ENCODE peak calls at places on chromosomes 7 and 10, in four cellular contexts. One of them, this sample, is unnamed.

GRCh38 chr10:12667006-12667405 is 317.7 kb downstream of the CAMK1D start:
- DNase-seq in activated effector memory CD4-positive, alpha-beta T cell treated with anti-CD3 and anti-CD28 coated beads, Interleukin-2, amount 50 U/mL, for 16 hours: no peak
- DNase-seq in CD8-positive, alpha-beta T cell: no peak
- DNase-seq in CD4-positive, alpha-beta memory T cell: no peak
- DNase-seq in this sample: no peak

GRCh38 chr10:96642973-96643372 is 56.2 kb upstream of the TM9SF3 start:
- DNase-seq in activated effector memory CD4-positive, alpha-beta T cell treated with anti-CD3 and anti-CD28 coated beads, Interleukin-2, amount 50 U/mL, for 16 hours: peak; percentile 71
- DNase-seq in CD8-positive, alpha-beta T cell: peak; percentile 59
- DNase-seq in CD4-positive, alpha-beta memory T cell: peak; percentile 44
- DNase-seq in this sample: peak; percentile 74

GRCh38 chr7:135300913-135301765 is 67.5 kb downstream of the STRA8 start:
- DNase-seq in activated effector memory CD4-positive, alpha-beta T cell treated with anti-CD3 and anti-CD28 coated beads, Interleukin-2, amount 50 U/mL, for 16 hours: no peak
- DNase-seq in CD8-positive, alpha-beta T cell: no peak
- DNase-seq in CD4-positive, alpha-beta memory T cell: no peak
- DNase-seq in this sample: no peak

GRCh38 chr10:119211625-119212441 is 4.5 kb downstream of the GRK5 start:
- DNase-seq in activated effector memory CD4-positive, alpha-beta T cell treated with anti-CD3 and anti-CD28 coated beads, Interleukin-2, amount 50 U/mL, for 16 hours: peak; percentile 67
- DNase-seq in CD8-positive, alpha-beta T cell: no peak
- DNase-seq in CD4-positive, alpha-beta memory T cell: no peak
- DNase-seq in this sample: no peak

GRCh38 chr7:39923086-39923485 is 27.0 kb upstream of the CDK13 start:
- DNase-seq in activated effector memory CD4-positive, alpha-beta T cell treated with anti-CD3 and anti-CD28 coated beads, Interleukin-2, amount 50 U/mL, for 16 hours: no peak
- DNase-seq in CD8-positive, alpha-beta T cell: no peak
- DNase-seq in CD4-positive, alpha-beta memory T cell: no peak
- DNase-seq in this sample: no peak

GRCh38 chr7:149604521-149604920 is 106.9 kb upstream of the ZNF746 start:
- DNase-seq in activated effector memory CD4-positive, alpha-beta T cell treated with anti-CD3 and anti-CD28 coated beads, Interleukin-2, amount 50 U/mL, for 16 hours: no peak
- DNase-seq in CD8-positive, alpha-beta T cell: no peak
- DNase-seq in CD4-positive, alpha-beta memory T cell: no peak
- DNase-seq in this sample: no peak

GRCh38 chr10:78357673-78358206 is 324.1 kb downstream of the RPS24 start:
- DNase-seq in activated effector memory CD4-positive, alpha-beta T cell treated with anti-CD3 and anti-CD28 coated beads, Interleukin-2, amount 50 U/mL, for 16 hours: no peak
- DNase-seq in CD8-positive, alpha-beta T cell: no peak
- DNase-seq in CD4-positive, alpha-beta memory T cell: no peak
- DNase-seq in this sample: no peak

GRCh38 chr7:33836797-33837355 is 68.5 kb upstream of the BMPER start:
- DNase-seq in activated effector memory CD4-positive, alpha-beta T cell treated with anti-CD3 and anti-CD28 coated beads, Interleukin-2, amount 50 U/mL, for 16 hours: no peak
- DNase-seq in CD8-positive, alpha-beta T cell: no peak
- DNase-seq in CD4-positive, alpha-beta memory T cell: no peak
- DNase-seq in this sample: no peak

GRCh38 chr10:614772-615582 is 74.5 kb downstream of the DIP2C start:
- DNase-seq in activated effector memory CD4-positive, alpha-beta T cell treated with anti-CD3 and anti-CD28 coated beads, Interleukin-2, amount 50 U/mL, for 16 hours: no peak
- DNase-seq in CD8-positive, alpha-beta T cell: no peak
- DNase-seq in CD4-positive, alpha-beta memory T cell: no peak
- DNase-seq in this sample: no peak

GRCh38 chr10:48598243-48598935 is 6.5 kb downstream of the ARHGAP22 start:
- DNase-seq in activated effector memory CD4-positive, alpha-beta T cell treated with anti-CD3 and anti-CD28 coated beads, Interleukin-2, amount 50 U/mL, for 16 hours: no peak
- DNase-seq in CD8-positive, alpha-beta T cell: no peak
- DNase-seq in CD4-positive, alpha-beta memory T cell: no peak
- DNase-seq in this sample: no peak

GRCh38 chr10:17199351-17199804 is 2.1 kb downstream of the TRDMT1 start:
- DNase-seq in activated effector memory CD4-positive, alpha-beta T cell treated with anti-CD3 and anti-CD28 coated beads, Interleukin-2, amount 50 U/mL, for 16 hours: no peak
- DNase-seq in CD8-positive, alpha-beta T cell: no peak
- DNase-seq in CD4-positive, alpha-beta memory T cell: no peak
- DNase-seq in this sample: no peak

GRCh38 chr7:111025013-111025412 is 65.9 kb upstream of the LRRN3 start:
- DNase-seq in activated effector memory CD4-positive, alpha-beta T cell treated with anti-CD3 and anti-CD28 coated beads, Interleukin-2, amount 50 U/mL, for 16 hours: no peak
- DNase-seq in CD8-positive, alpha-beta T cell: peak; percentile 30
- DNase-seq in CD4-positive, alpha-beta memory T cell: peak; percentile 51
- DNase-seq in this sample: no peak

GRCh38 chr10:43265799-43266721 is 805 bp downstream of the RASGEF1A start:
- DNase-seq in activated effector memory CD4-positive, alpha-beta T cell treated with anti-CD3 and anti-CD28 coated beads, Interleukin-2, amount 50 U/mL, for 16 hours: peak; percentile 77
- DNase-seq in CD8-positive, alpha-beta T cell: peak; percentile 46
- DNase-seq in CD4-positive, alpha-beta memory T cell: peak; percentile 62
- DNase-seq in this sample: no peak

GRCh38 chr10:26278295-26278694 is 61.7 kb downstream of the GAD2 start:
- DNase-seq in activated effector memory CD4-positive, alpha-beta T cell treated with anti-CD3 and anti-CD28 coated beads, Interleukin-2, amount 50 U/mL, for 16 hours: no peak
- DNase-seq in CD8-positive, alpha-beta T cell: no peak
- DNase-seq in CD4-positive, alpha-beta memory T cell: no peak
- DNase-seq in this sample: no peak

GRCh38 chr7:44477063-44477830 is 13.2 kb downstream of the NUDCD3 start:
- DNase-seq in activated effector memory CD4-positive, alpha-beta T cell treated with anti-CD3 and anti-CD28 coated beads, Interleukin-2, amount 50 U/mL, for 16 hours: peak; percentile 84
- DNase-seq in CD8-positive, alpha-beta T cell: peak; percentile 60
- DNase-seq in CD4-positive, alpha-beta memory T cell: peak; percentile 72
- DNase-seq in this sample: peak; percentile 77

GRCh38 chr7:55469721-55470120 is 102.6 kb downstream of the VOPP1 start:
- DNase-seq in activated effector memory CD4-positive, alpha-beta T cell treated with anti-CD3 and anti-CD28 coated beads, Interleukin-2, amount 50 U/mL, for 16 hours: no peak
- DNase-seq in CD8-positive, alpha-beta T cell: no peak
- DNase-seq in CD4-positive, alpha-beta memory T cell: no peak
- DNase-seq in this sample: no peak

GRCh38 chr7:140697447-140698143 is 1.1 kb downstream of the NDUFB2 start:
- DNase-seq in activated effector memory CD4-positive, alpha-beta T cell treated with anti-CD3 and anti-CD28 coated beads, Interleukin-2, amount 50 U/mL, for 16 hours: no peak
- DNase-seq in CD8-positive, alpha-beta T cell: no peak
- DNase-seq in CD4-positive, alpha-beta memory T cell: no peak
- DNase-seq in this sample: no peak

GRCh38 chr10:77518258-77518909 is 119.2 kb downstream of the KCNMA1 start:
- DNase-seq in activated effector memory CD4-positive, alpha-beta T cell treated with anti-CD3 and anti-CD28 coated beads, Interleukin-2, amount 50 U/mL, for 16 hours: no peak
- DNase-seq in CD8-positive, alpha-beta T cell: no peak
- DNase-seq in CD4-positive, alpha-beta memory T cell: no peak
- DNase-seq in this sample: no peak

GRCh38 chr7:151143261-151144015 is 24.1 kb downstream of the GBX1 start:
- DNase-seq in activated effector memory CD4-positive, alpha-beta T cell treated with anti-CD3 and anti-CD28 coated beads, Interleukin-2, amount 50 U/mL, for 16 hours: no peak
- DNase-seq in CD8-positive, alpha-beta T cell: peak; percentile 3
- DNase-seq in CD4-positive, alpha-beta memory T cell: no peak
- DNase-seq in this sample: no peak

GRCh38 chr10:11616021-11616420 is 4.6 kb upstream of the USP6NL start:
- DNase-seq in activated effector memory CD4-positive, alpha-beta T cell treated with anti-CD3 and anti-CD28 coated beads, Interleukin-2, amount 50 U/mL, for 16 hours: no peak
- DNase-seq in CD8-positive, alpha-beta T cell: no peak
- DNase-seq in CD4-positive, alpha-beta memory T cell: no peak
- DNase-seq in this sample: no peak

GRCh38 chr10:31467791-31468535 is 148.9 kb downstream of the ZEB1 start:
- DNase-seq in activated effector memory CD4-positive, alpha-beta T cell treated with anti-CD3 and anti-CD28 coated beads, Interleukin-2, amount 50 U/mL, for 16 hours: no peak
- DNase-seq in CD8-positive, alpha-beta T cell: no peak
- DNase-seq in CD4-positive, alpha-beta memory T cell: no peak
- DNase-seq in this sample: no peak

GRCh38 chr7:70152313-70152712 is 554.0 kb downstream of the AUTS2 start:
- DNase-seq in activated effector memory CD4-positive, alpha-beta T cell treated with anti-CD3 and anti-CD28 coated beads, Interleukin-2, amount 50 U/mL, for 16 hours: no peak
- DNase-seq in CD8-positive, alpha-beta T cell: no peak
- DNase-seq in CD4-positive, alpha-beta memory T cell: no peak
- DNase-seq in this sample: no peak

GRCh38 chr10:99681553-99681952 is 22.2 kb downstream of the ENTPD7 start:
- DNase-seq in activated effector memory CD4-positive, alpha-beta T cell treated with anti-CD3 and anti-CD28 coated beads, Interleukin-2, amount 50 U/mL, for 16 hours: no peak
- DNase-seq in CD8-positive, alpha-beta T cell: no peak
- DNase-seq in CD4-positive, alpha-beta memory T cell: no peak
- DNase-seq in this sample: peak; percentile 12

GRCh38 chr10:36232935-36233334 is 590.8 kb upstream of the FZD8 start:
- DNase-seq in activated effector memory CD4-positive, alpha-beta T cell treated with anti-CD3 and anti-CD28 coated beads, Interleukin-2, amount 50 U/mL, for 16 hours: no peak
- DNase-seq in CD8-positive, alpha-beta T cell: no peak
- DNase-seq in CD4-positive, alpha-beta memory T cell: no peak
- DNase-seq in this sample: no peak

GRCh38 chr10:69421611-69422308 is 5.0 kb upstream of the TACR2 start:
- DNase-seq in activated effector memory CD4-positive, alpha-beta T cell treated with anti-CD3 and anti-CD28 coated beads, Interleukin-2, amount 50 U/mL, for 16 hours: no peak
- DNase-seq in CD8-positive, alpha-beta T cell: no peak
- DNase-seq in CD4-positive, alpha-beta memory T cell: no peak
- DNase-seq in this sample: no peak

GRCh38 chr7:132035517-132036362 is 479.3 kb upstream of the PODXL start:
- DNase-seq in activated effector memory CD4-positive, alpha-beta T cell treated with anti-CD3 and anti-CD28 coated beads, Interleukin-2, amount 50 U/mL, for 16 hours: no peak
- DNase-seq in CD8-positive, alpha-beta T cell: no peak
- DNase-seq in CD4-positive, alpha-beta memory T cell: no peak
- DNase-seq in this sample: no peak

GRCh38 chr10:94251568-94251967 is 111.2 kb downstream of the NOC3L start:
- DNase-seq in activated effector memory CD4-positive, alpha-beta T cell treated with anti-CD3 and anti-CD28 coated beads, Interleukin-2, amount 50 U/mL, for 16 hours: no peak
- DNase-seq in CD8-positive, alpha-beta T cell: no peak
- DNase-seq in CD4-positive, alpha-beta memory T cell: no peak
- DNase-seq in this sample: no peak

GRCh38 chr7:151011097-151011409 is 13.2 kb downstream of the ATG9B start:
- DNase-seq in activated effector memory CD4-positive, alpha-beta T cell treated with anti-CD3 and anti-CD28 coated beads, Interleukin-2, amount 50 U/mL, for 16 hours: no peak
- DNase-seq in CD8-positive, alpha-beta T cell: no peak
- DNase-seq in CD4-positive, alpha-beta memory T cell: no peak
- DNase-seq in this sample: no peak

GRCh38 chr7:98372993-98373392 is 27.9 kb downstream of the BAIAP2L1 start:
- DNase-seq in activated effector memory CD4-positive, alpha-beta T cell treated with anti-CD3 and anti-CD28 coated beads, Interleukin-2, amount 50 U/mL, for 16 hours: no peak
- DNase-seq in CD8-positive, alpha-beta T cell: no peak
- DNase-seq in CD4-positive, alpha-beta memory T cell: no peak
- DNase-seq in this sample: no peak

GRCh38 chr7:157468221-157469111 is 131.7 kb downstream of the DNAJB6 start:
- DNase-seq in activated effector memory CD4-positive, alpha-beta T cell treated with anti-CD3 and anti-CD28 coated beads, Interleukin-2, amount 50 U/mL, for 16 hours: peak; percentile 58
- DNase-seq in CD8-positive, alpha-beta T cell: peak; percentile 3
- DNase-seq in CD4-positive, alpha-beta memory T cell: no peak
- DNase-seq in this sample: no peak

GRCh38 chr10:34922138-34922537 is 107.0 kb upstream of the PARD3 start:
- DNase-seq in activated effector memory CD4-positive, alpha-beta T cell treated with anti-CD3 and anti-CD28 coated beads, Interleukin-2, amount 50 U/mL, for 16 hours: peak; percentile 19
- DNase-seq in CD8-positive, alpha-beta T cell: no peak
- DNase-seq in CD4-positive, alpha-beta memory T cell: no peak
- DNase-seq in this sample: no peak

GRCh38 chr10:87734987-87735827 is 75.5 kb downstream of the PAPSS2 start:
- DNase-seq in activated effector memory CD4-positive, alpha-beta T cell treated with anti-CD3 and anti-CD28 coated beads, Interleukin-2, amount 50 U/mL, for 16 hours: no peak
- DNase-seq in CD8-positive, alpha-beta T cell: no peak
- DNase-seq in CD4-positive, alpha-beta memory T cell: no peak
- DNase-seq in this sample: peak; percentile 44

GRCh38 chr10:14592026-14592425 is 182.7 kb downstream of the FAM107B start:
- DNase-seq in activated effector memory CD4-positive, alpha-beta T cell treated with anti-CD3 and anti-CD28 coated beads, Interleukin-2, amount 50 U/mL, for 16 hours: no peak
- DNase-seq in CD8-positive, alpha-beta T cell: no peak
- DNase-seq in CD4-positive, alpha-beta memory T cell: no peak
- DNase-seq in this sample: no peak

GRCh38 chr10:126421745-126422144 is 33.5 kb upstream of the ADAM12 start:
- DNase-seq in activated effector memory CD4-positive, alpha-beta T cell treated with anti-CD3 and anti-CD28 coated beads, Interleukin-2, amount 50 U/mL, for 16 hours: no peak
- DNase-seq in CD8-positive, alpha-beta T cell: no peak
- DNase-seq in CD4-positive, alpha-beta memory T cell: no peak
- DNase-seq in this sample: no peak

GRCh38 chr7:47948096-47948790 is at the start of gene PKD1L1:
- DNase-seq in activated effector memory CD4-positive, alpha-beta T cell treated with anti-CD3 and anti-CD28 coated beads, Interleukin-2, amount 50 U/mL, for 16 hours: no peak
- DNase-seq in CD8-positive, alpha-beta T cell: no peak
- DNase-seq in CD4-positive, alpha-beta memory T cell: no peak
- DNase-seq in this sample: no peak

GRCh38 chr10:96921655-96922054 is 89.6 kb downstream of the LCOR start:
- DNase-seq in activated effector memory CD4-positive, alpha-beta T cell treated with anti-CD3 and anti-CD28 coated beads, Interleukin-2, amount 50 U/mL, for 16 hours: no peak
- DNase-seq in CD8-positive, alpha-beta T cell: no peak
- DNase-seq in CD4-positive, alpha-beta memory T cell: no peak
- DNase-seq in this sample: no peak

GRCh38 chr10:15759265-15759664 is 39.5 kb upstream of the ITGA8 start:
- DNase-seq in activated effector memory CD4-positive, alpha-beta T cell treated with anti-CD3 and anti-CD28 coated beads, Interleukin-2, amount 50 U/mL, for 16 hours: no peak
- DNase-seq in CD8-positive, alpha-beta T cell: no peak
- DNase-seq in CD4-positive, alpha-beta memory T cell: no peak
- DNase-seq in this sample: no peak